ENCODE peak calls at places on chromosomes 16 and 17, in four cellular contexts. E is neural progenitor cell, F is left lung, I is uterus. V is an unnamed sample. For H3K4me1, the result is how much of the 10 kb centered on the place peaks cover.

GRCh38 chr16:11242658-11243057 is 13.3 kb downstream of the SOCS1 start:
- DNase-seq in E (no peak), F (no peak), I (no peak), V (no peak)

GRCh38 chr17:72004476-72005331 is 116.1 kb upstream of the SOX9 start:
- DNase-seq in E (no peak), F (no peak), I (no peak), V (no peak)

GRCh38 chr16:84138824-84139627 is 6.0 kb downstream of the HSDL1 start:
- DNase-seq in E (peak), F (no peak), I (no peak), V (no peak)

GRCh38 chr16:64254443-64255367 is 867.2 kb downstream of the CDH11 start:
- DNase-seq in E (no peak), F (no peak), I (no peak), V (no peak)

GRCh38 chr17:74107107-74107506 is 96.4 kb upstream of the RPL38 start:
- DNase-seq in E (no peak), F (no peak), I (no peak), V (no peak)

GRCh38 chr16:228917-229730 is at the start of gene LUC7L:
- DNase-seq in E (peak), F (peak), I (peak), V (no peak)

GRCh38 chr16:56241596-56241995 is 50.3 kb downstream of the GNAO1 start:
- DNase-seq in E (no peak), F (no peak), I (no peak), V (no peak)

GRCh38 chr17:51711581-51711980 is 446.9 kb downstream of the CA10 start:
- DNase-seq in E (peak), F (no peak), I (no peak), V (no peak)

GRCh38 chr17:47872651-47873161 is 21.7 kb upstream of the SP6 start:
- DNase-seq in E (no peak), F (no peak), I (no peak), V (no peak)

GRCh38 chr17:5793157-5793556 is 208.8 kb upstream of the NLRP1 start:
- DNase-seq in E (no peak), F (no peak), I (no peak), V (no peak)
- TF ChIP-seq CTCF in E (peak), F (peak), I (no peak), V (no peak)

DNA sequence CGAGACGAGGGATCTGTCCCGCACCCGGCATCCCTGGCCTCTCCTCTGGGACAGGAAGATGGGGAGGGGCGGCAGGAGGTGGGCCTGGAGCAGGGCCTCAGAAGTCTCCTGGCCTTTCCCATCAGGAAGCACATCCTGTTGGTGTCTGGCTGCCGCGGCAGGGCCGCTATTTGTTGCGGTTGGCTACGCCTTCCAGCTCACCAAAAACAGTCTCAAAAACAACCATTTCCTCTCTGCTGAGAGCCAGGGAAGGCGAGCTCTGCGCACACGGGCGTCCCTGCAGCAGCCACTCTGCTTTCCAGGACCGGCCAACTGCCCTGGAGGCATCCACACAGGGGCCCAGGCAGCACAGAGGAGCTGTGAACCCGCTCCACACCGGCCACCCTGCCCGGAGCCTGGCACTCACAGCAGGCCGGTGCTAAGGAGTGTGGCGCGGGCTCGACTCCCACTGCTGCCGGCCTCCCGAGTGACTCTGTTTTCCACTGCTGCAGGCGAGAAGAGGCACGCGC is at the start of gene TMEM204:
- DNase-seq in E (no peak), F (no peak), I (peak), V (no peak)
- H3K4me1 ChIP-seq in E (under half), F (under half), I (under half), V (half or more)

GRCh38 chr16:86404678-86405077 is 105.6 kb upstream of the FOXF1 start:
- DNase-seq in E (no peak), F (no peak), I (no peak), V (no peak)

GRCh38 chr16:86403056-86403455 is 107.3 kb upstream of the FOXF1 start:
- DNase-seq in E (no peak), F (no peak), I (no peak), V (no peak)

GRCh38 chr16:86406056-86406455 is 104.3 kb upstream of the FOXF1 start:
- DNase-seq in E (no peak), F (no peak), I (no peak), V (no peak)

GRCh38 chr16:86405319-86405718 is 105.0 kb upstream of the FOXF1 start:
- DNase-seq in E (no peak), F (no peak), I (no peak), V (no peak)

DNA sequence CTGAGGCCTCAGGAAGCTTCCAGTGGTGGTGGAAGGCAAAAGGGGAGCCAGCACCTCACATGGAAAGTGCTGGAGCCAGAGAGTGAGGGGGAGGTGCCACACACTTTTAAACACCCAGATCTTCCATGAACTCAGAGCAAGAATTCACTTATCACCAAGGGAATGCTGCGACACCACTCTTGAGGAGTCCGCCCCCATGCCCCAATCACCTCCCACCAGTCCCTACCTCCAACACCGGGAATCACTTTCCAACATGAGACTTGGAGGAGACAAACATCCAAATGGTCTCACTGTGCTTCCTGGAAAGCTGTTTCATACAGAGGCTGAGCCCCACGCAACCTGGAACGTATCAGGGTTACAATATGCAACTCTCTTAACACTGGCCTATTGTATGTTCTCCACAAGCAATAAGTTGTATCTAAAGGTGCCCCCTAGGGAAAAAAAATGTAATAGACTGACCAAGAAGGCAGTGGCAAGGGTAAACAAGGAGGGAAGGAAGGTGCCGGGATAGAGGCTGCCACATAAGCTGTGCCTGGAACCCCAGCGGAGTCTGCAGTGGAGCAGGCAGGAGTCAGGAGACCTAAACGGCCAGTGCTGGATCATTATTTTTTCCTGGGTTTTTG is 106.7 kb upstream of the FOXF1 start:
- DNase-seq in E (no peak), F (no peak), I (no peak), V (no peak)
- TF ChIP-seq CTCF in E (no peak), F (no peak), I (no peak), V (no peak)

DNA sequence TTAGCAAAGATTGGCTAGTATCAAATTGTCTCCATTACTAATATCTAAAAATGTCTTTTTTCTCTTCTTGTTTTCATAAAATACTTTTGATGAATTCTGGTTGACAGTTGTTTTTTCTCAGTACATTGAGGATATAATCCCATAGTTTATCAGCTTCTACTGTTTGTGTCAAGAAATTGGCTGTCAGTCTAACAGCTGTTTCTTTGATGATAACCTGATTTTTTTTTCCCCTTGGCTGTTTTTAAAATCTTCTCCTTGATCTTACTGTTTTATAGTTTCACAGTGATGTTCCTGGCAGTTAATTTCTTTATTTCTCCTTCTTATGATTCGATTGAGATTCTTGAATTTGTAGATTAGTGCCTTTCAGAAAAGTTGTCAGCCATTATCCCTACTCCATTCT is 315.3 kb upstream of the PMFBP1 start:
- DNase-seq in E (no peak), F (no peak), I (no peak), V (no peak)
- H3K4me1 ChIP-seq in E (under half), F (under half), I (under half), V (under half)

GRCh38 chr16:29760567-29761279 is 14.9 kb upstream of the C16orf54 start:
- DNase-seq in E (no peak), F (no peak), I (no peak), V (no peak)

GRCh38 chr16:29761882-29762281 is 16.1 kb upstream of the C16orf54 start:
- DNase-seq in E (no peak), F (no peak), I (no peak), V (no peak)

GRCh38 chr16:29756654-29757053 is 10.9 kb upstream of the C16orf54 start:
- DNase-seq in E (no peak), F (no peak), I (no peak), V (no peak)

GRCh38 chr16:29753516-29753915 is 7.7 kb upstream of the C16orf54 start:
- DNase-seq in E (no peak), F (no peak), I (no peak), V (no peak)

GRCh38 chr16:29757950-29758466 is 12.2 kb upstream of the C16orf54 start:
- DNase-seq in E (no peak), F (no peak), I (no peak), V (no peak)
- TF ChIP-seq CTCF in E (no peak), F (no peak), I (no peak), V (no peak)

DNA sequence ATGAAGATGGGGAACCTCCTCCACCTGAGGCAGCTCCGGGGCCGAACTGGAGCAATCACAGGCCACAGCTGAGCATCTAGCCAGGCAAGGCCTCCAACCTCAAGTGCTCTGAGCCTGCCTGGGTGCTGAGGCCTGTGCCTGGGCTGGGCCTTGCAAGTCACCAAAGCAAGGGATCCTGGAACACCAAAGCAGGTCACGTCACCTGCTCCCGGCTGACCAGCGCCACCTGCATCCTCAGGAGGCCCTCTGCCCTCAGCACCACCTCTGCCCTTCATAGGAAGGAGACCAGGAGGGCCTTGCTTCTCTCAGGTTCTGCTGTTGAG is 68.0 kb downstream of the SMPD3 start:
- DNase-seq in E (no peak), F (peak), I (no peak), V (no peak)
- H3K4me1 ChIP-seq in E (under half), F (under half), I (under half), V (under half)

DNA sequence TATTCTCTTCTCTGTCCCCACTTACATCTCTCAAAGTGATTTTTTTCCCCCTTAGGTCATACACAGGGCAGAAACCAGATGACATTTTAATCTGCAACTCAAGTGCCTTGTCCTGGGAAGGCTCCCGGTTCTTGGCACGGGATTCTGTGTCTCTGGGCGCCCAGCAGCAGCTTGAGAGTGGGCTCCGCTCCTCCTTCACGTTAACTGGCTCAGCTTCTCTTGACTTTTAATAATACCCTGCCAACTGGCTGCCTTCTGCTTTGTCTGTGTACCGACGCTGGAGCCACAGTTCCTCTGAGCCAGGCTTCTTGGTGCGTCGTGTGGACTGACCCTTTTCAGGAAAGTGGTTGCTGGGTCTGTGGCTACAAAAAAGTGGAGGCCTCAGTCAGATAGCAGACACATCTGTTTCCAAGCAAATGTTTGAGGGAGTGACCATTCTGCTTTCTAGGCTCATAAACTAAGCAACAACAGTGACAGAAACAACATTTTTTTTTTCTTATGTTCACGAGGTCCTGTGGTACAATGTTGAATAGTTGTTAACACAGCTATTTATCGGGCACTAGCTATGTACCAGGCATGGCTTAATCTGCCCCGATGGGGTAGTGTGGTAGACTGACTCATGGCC is 64.9 kb downstream of the IRF8 start:
- DNase-seq in E (no peak), F (no peak), I (peak), V (no peak)
- TF ChIP-seq CTCF in E (no peak), F (no peak), I (no peak), V (no peak)

DNA sequence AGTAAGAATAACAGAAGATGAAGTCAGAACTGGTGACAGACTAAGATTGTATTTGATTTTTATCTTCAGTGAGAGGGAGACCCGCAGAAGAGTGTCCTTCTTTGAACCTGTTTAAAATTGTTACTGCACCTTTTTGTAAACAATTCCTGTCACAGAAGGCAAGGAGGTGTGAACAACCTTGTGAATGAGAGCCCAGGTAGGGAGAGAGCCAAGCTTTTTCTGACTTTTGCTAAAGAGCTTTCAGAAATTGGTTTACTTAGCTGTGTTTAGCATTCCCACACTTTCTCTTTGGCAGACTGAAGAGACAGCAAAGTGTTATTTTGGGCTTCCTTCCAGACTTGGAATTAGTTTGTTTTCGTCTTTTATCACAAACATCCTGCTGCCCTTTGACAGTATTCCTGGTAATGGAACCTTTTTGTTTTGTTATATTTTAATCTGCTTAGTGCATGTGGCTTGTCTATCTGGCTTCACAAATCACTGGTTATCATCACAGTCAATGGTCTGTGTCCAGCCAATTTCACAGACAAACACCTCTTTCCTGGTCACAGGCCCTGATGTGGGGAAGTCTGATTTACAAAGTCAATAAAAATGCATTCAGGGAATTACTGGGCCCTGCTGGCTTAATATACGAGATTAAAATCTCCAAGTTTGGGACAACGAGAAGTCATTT is 85.7 kb upstream of the HS3ST2 start:
- DNase-seq in E (no peak), F (no peak), I (no peak), V (no peak)
- H3K4me1 ChIP-seq in E (under half), F (under half), I (under half), V (under half)

V was measured in esophagus squamous epithelium.